ENCODE peak calls at places on chromosomes 4 and X, in seven cellular contexts. U is IMR-90, V is cardiac fibroblast, Y is foreskin fibroblast, J is brain microvascular endothelial cell, G is pancreas, L is lung. M is an unnamed sample.

GRCh38 chrX:126456136-126456535 is 96.5 kb downstream of the DCAF12L1 start:
- DNase-seq in G (no peak), L (no peak), Y (no peak), V (no peak), J (no peak), U (no peak), M (no peak)

GRCh38 chr4:161252520-161253141 is 911.2 kb downstream of the FSTL5 start:
- DNase-seq in J (no peak), G (no peak), V (peak), U (peak), Y (no peak), L (no peak), M (peak)

GRCh38 chr4:123936615-123937014 is 540.0 kb downstream of the SPRY1 start:
- DNase-seq in G (no peak), L (no peak), Y (no peak), U (no peak), V (no peak), J (no peak), M (no peak)

GRCh38 chr4:123352240-123352945 is 44.2 kb upstream of the SPRY1 start:
- DNase-seq in U (peak), V (peak), J (no peak), L (no peak), G (no peak), Y (no peak), M (peak)

GRCh38 chr4:48243897-48244296 is 25.7 kb downstream of the TEC start:
- DNase-seq in G (no peak), Y (no peak), L (no peak), J (no peak), U (no peak), V (no peak), M (no peak)

GRCh38 chr4:102663073-102663472 is 97.7 kb downstream of the MANBA start:
- DNase-seq in G (no peak), U (peak), J (peak), L (no peak), V (peak), Y (peak), M (peak)

GRCh38 chrX:31580726-31581125 is 508.9 kb upstream of the FTHL17 start:
- DNase-seq in Y (peak), L (no peak), J (peak), V (peak), U (peak), G (no peak), M (peak)

GRCh38 chr4:84041426-84041825 is 457.7 kb downstream of the NKX6-1 start:
- DNase-seq in L (no peak), J (no peak), U (no peak), Y (no peak), V (no peak), G (no peak), M (no peak)

GRCh38 chr4:6071959-6072720 is 53.9 kb upstream of the C4orf50 start:
- DNase-seq in U (no peak), L (no peak), Y (no peak), G (peak), J (no peak), V (no peak), M (no peak)

GRCh38 chr4:7911044-7911578 is 28.6 kb downstream of the AFAP1 start:
- DNase-seq in U (peak), V (peak), J (peak), G (no peak), Y (peak), L (peak), M (peak)

GRCh38 chr4:87679449-87680169 is 29.5 kb downstream of the DMP1 start:
- DNase-seq in U (peak), V (peak), L (no peak), Y (peak), G (peak), J (peak), M (peak)

GRCh38 chrX:107542500-107542899 is 85.8 kb upstream of the PRPS1 start:
- DNase-seq in G (no peak), U (peak), Y (peak), J (peak), L (no peak), V (peak), M (peak)

GRCh38 chrX:107541244-107541643 is 87.1 kb upstream of the PRPS1 start:
- DNase-seq in J (no peak), U (peak), Y (peak), V (peak), L (no peak), G (no peak), M (peak)

DNA sequence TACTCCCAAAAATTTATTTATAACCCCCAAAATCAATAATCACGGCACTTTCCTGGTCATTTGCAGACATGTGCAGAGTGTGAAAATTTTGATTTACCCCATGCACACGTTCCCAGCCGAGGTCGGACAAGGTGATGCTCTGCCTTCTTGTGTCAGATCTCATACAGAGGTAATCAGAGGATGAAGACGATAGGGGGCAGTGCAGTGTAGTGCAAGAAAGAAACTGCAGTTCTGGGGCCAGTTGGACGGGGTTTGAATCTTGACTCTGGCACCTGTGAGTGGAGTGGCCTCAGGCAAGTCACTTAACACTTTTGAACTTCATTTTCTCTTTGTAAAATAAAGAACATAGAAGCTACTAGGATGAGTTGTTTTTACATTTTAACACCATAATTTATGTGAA is 88.4 kb downstream of the FRMPD3 start:
- DNase-seq in U (peak), Y (peak), L (no peak), G (no peak), J (peak), V (peak), M (peak)
- TF ChIP-seq CTCF in U (peak), Y (peak), L (no peak), G (no peak), J (peak), V (peak), M (peak)

GRCh38 chr4:147620315-147620714 is 3.1 kb downstream of the TMEM184C start:
- DNase-seq in J (no peak), Y (no peak), U (no peak), G (no peak), L (no peak), V (no peak), M (no peak)
- H3K4me3 ChIP-seq in J (no peak), Y (no peak), U (no peak), G (no peak), L (no peak), V (no peak), M (no peak)

GRCh38 chr4:148041606-148042324 is 309.9 kb downstream of the ARHGAP10 start:
- DNase-seq in J (no peak), U (no peak), V (no peak), L (no peak), Y (no peak), G (no peak), M (no peak)

GRCh38 chr4:148043990-148044645 is 312.2 kb downstream of the ARHGAP10 start:
- DNase-seq in L (no peak), V (no peak), G (no peak), Y (no peak), J (no peak), U (no peak), M (no peak)

GRCh38 chr4:148044889-148045352 is 313.0 kb downstream of the ARHGAP10 start:
- DNase-seq in L (no peak), G (no peak), Y (no peak), U (no peak), J (no peak), V (peak), M (no peak)
- TF ChIP-seq CTCF in L (no peak), G (no peak), Y (peak), U (no peak), J (peak), V (peak), M (peak)

GRCh38 chrX:132955710-132956109 is 2.7 kb downstream of the HS6ST2 start:
- DNase-seq in U (no peak), G (no peak), L (no peak), Y (no peak), V (no peak), J (no peak), M (no peak)
- H3K4me3 ChIP-seq in U (no peak), G (no peak), L (no peak), Y (no peak), V (no peak), J (no peak), M (no peak)

GRCh38 chr4:53508446-53508845 is 82.8 kb downstream of the LNX1 start:
- DNase-seq in G (no peak), L (no peak), Y (peak), J (peak), U (peak), V (peak), M (peak)

GRCh38 chr4:53510316-53510715 is 81.0 kb downstream of the LNX1 start:
- DNase-seq in G (no peak), Y (no peak), L (no peak), U (peak), J (no peak), V (no peak), M (peak)

GRCh38 chr4:53507058-53507457 is 84.2 kb downstream of the LNX1 start:
- DNase-seq in V (no peak), Y (no peak), U (no peak), G (no peak), J (no peak), L (no peak), M (no peak)

GRCh38 chr4:53507671-53508286 is 83.5 kb downstream of the LNX1 start:
- DNase-seq in L (no peak), V (peak), U (peak), Y (no peak), G (no peak), J (peak), M (peak)

GRCh38 chr4:53505947-53506346 is 85.3 kb downstream of the LNX1 start:
- DNase-seq in Y (peak), G (no peak), U (peak), J (peak), L (no peak), V (peak), M (no peak)
- TF ChIP-seq CTCF in Y (peak), G (no peak), U (peak), J (peak), L (no peak), V (peak), M (peak)

GRCh38 chr4:1333256-1333655 is 13.8 kb upstream of the UVSSA start:
- DNase-seq in V (no peak), L (no peak), Y (no peak), U (no peak), J (no peak), G (no peak), M (no peak)

GRCh38 chr4:1331591-1332353 is 15.2 kb upstream of the UVSSA start:
- DNase-seq in Y (no peak), V (no peak), G (no peak), U (no peak), L (no peak), J (no peak), M (no peak)

GRCh38 chr4:1332686-1333085 is 14.3 kb upstream of the UVSSA start:
- DNase-seq in J (no peak), U (no peak), Y (no peak), V (no peak), G (no peak), L (no peak), M (no peak)

GRCh38 chr4:1336079-1336478 is 10.9 kb upstream of the UVSSA start:
- DNase-seq in G (no peak), V (peak), J (no peak), Y (no peak), U (peak), L (no peak), M (peak)

GRCh38 chr4:1334579-1334895 is 12.5 kb upstream of the UVSSA start:
- DNase-seq in J (no peak), L (no peak), Y (no peak), U (no peak), V (no peak), G (no peak), M (no peak)
- H3K4me3 ChIP-seq in J (no peak), L (no peak), Y (no peak), U (no peak), V (no peak), G (no peak), M (no peak)

DNA sequence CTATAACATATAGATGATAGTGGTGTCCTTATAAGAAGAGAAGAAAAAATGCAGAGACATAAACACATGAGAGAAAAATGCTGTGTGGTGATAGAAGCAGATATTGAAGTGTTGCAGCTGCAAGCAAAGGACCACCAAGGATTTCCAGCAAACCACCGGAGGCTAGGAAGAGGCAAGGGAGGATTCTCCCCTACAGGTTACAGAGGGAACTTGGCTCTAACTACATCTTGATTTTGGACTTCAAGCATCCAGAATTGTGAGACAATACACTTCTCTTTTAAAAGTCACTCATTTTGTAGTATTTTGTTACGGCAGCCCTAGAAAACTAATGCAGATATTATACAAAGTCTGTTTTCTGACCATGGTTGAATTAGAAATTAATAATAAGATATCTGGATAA is 30.4 kb upstream of the CHRDL1 start:
- DNase-seq in V (no peak), J (no peak), L (no peak), Y (no peak), U (no peak), G (no peak), M (no peak)
- TF ChIP-seq CTCF in V (no peak), J (no peak), L (no peak), Y (no peak), U (no peak), G (no peak), M (no peak)

DNA sequence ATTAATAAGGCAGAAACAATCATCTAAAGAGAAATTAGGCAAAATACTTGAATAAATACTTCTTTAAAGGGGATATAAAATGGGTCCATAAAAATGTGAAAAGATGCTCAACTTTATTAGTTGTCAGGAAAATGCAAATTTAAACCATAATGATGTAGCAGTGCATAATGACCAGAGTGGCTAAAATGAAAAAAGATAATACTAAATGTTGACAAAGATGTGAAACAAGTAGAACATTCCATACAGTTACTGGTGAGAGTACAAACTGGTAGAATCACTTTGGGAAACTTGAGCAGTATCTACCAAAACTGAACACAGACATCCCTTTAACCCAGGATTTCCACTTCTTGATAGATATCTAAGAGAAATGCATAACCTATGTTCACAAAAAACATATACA is 5.0 kb downstream of the ARSJ start:
- DNase-seq in G (no peak), Y (no peak), L (no peak), J (no peak), U (no peak), V (no peak), M (no peak)
- H3K4me3 ChIP-seq in G (no peak), Y (no peak), L (no peak), J (no peak), U (no peak), V (no peak), M (no peak)

M was measured in AG10803.